ENCODE peak calls at places on chromosome X, in four cellular contexts. T, O, N and H are unnamed samples.

GRCh38 chrX:121558886-121559285 is 511.5 kb downstream of the GLUD2 start:
- DNase-seq in T (no peak), O (no peak), N (no peak), H (no peak)

GRCh38 chrX:40176256-40176978 is 78.7 kb upstream of the BCOR start:
- DNase-seq in T (no peak), O (no peak), N (peak), H (peak)

GRCh38 chrX:138748480-138748879 is 37.0 kb upstream of the FGF13 start:
- DNase-seq in T (no peak), O (peak), N (no peak), H (no peak)

GRCh38 chrX:140391313-140391712 is 113.6 kb downstream of the SOX3 start:
- DNase-seq in T (no peak), O (no peak), N (no peak), H (no peak)

GRCh38 chrX:65726708-65727107 is 59.3 kb downstream of the MSN start:
- DNase-seq in T (no peak), O (no peak), N (no peak), H (no peak)

GRCh38 chrX:13026877-13027652 is 17.4 kb downstream of the FAM9C start:
- DNase-seq in T (no peak), O (no peak), N (no peak), H (no peak)

GRCh38 chrX:129529685-129530281 is 6.5 kb upstream of the SMARCA1 start:
- DNase-seq in T (no peak), O (peak), N (no peak), H (no peak)

GRCh38 chrX:85569691-85570090 is 190.2 kb upstream of the POF1B start:
- DNase-seq in T (no peak), O (no peak), N (no peak), H (no peak)

GRCh38 chrX:48156014-48156413 is 25.6 kb downstream of the SPACA5B start:
- DNase-seq in T (no peak), O (no peak), N (no peak), H (no peak)

GRCh38 chrX:129791961-129792570 is 12.3 kb downstream of the SASH3 start:
- DNase-seq in T (no peak), O (no peak), N (no peak), H (no peak)

GRCh38 chrX:68261060-68261672 is 172.1 kb downstream of the OPHN1 start:
- DNase-seq in T (no peak), O (peak), N (no peak), H (no peak)

GRCh38 chrX:124343016-124343415 is 3.3 kb upstream of the SH2D1A start:
- DNase-seq in T (no peak), O (no peak), N (no peak), H (no peak)

GRCh38 chrX:111035991-111036390 is 60.0 kb upstream of the PAK3 start:
- DNase-seq in T (no peak), O (no peak), N (no peak), H (no peak)